ENCODE peak calls at places on chromosomes 1 and 21, in seven cellular contexts. A is tibial nerve, U is HL-60, J is ovary, F is astrocyte, M is endothelial cell of umbilical vein, Z is A673. D is an unnamed sample.

GRCh38 chr1:60848583-60849188 is 233.7 kb upstream of the NFIA start:
- DNase-seq in A (no peak), U (no peak), J (no peak), F (peak; percentile 18), M (peak; percentile 79), Z (peak; percentile 68), D (no peak)

GRCh38 chr1:208243851-208244583 is at the start of gene PLXNA2:
- DNase-seq in A (peak; percentile 64), U (peak; percentile 52), J (peak; percentile 84), F (peak; percentile 58), M (peak; percentile 78), Z (peak; percentile 48), D (peak; percentile 88)

GRCh38 chr1:193183019-193183643 is 3.3 kb downstream of the B3GALT2 start:
- DNase-seq in A (no peak), U (peak; percentile 14), J (no peak), F (peak; percentile 20), M (peak; percentile 73), Z (peak; percentile 68), D (no peak)

GRCh38 chr1:97277891-97278662 is 556.5 kb downstream of the PTBP2 start:
- DNase-seq in A (no peak), U (no peak), J (no peak), F (peak; percentile 89), M (peak; percentile 79), Z (peak; percentile 26), D (no peak)

GRCh38 chr1:56068908-56069307 is 510.5 kb downstream of the PLPP3 start:
- DNase-seq in A (no peak), U (no peak), J (no peak), F (peak; percentile 61), M (peak; percentile 76), Z (no peak), D (no peak)

GRCh38 chr1:248858096-248858890 is 592 bp downstream of the ZNF692 start:
- DNase-seq in A (peak; percentile 32), U (no peak), J (peak; percentile 75), F (peak; percentile 45), M (peak; percentile 72), Z (peak; percentile 65), D (peak; percentile 88)

GRCh38 chr1:20400341-20401177 is 85.5 kb downstream of the CAMK2N1 start:
- DNase-seq in A (no peak), U (no peak), J (no peak), F (peak; percentile 22), M (no peak), Z (no peak), D (no peak)

GRCh38 chr1:167676916-167677848 is 44.6 kb upstream of the MPZL1 start:
- DNase-seq in A (no peak), U (no peak), J (no peak), F (no peak), M (no peak), Z (no peak), D (no peak)

GRCh38 chr21:38151021-38151645 is 105.7 kb upstream of the KCNJ15 start:
- DNase-seq in A (no peak), U (no peak), J (no peak), F (no peak), M (no peak), Z (no peak), D (no peak)

GRCh38 chr1:114504023-114504422 is 7.0 kb downstream of the TRIM33 start:
- DNase-seq in A (no peak), U (no peak), J (no peak), F (no peak), M (no peak), Z (no peak), D (no peak)

GRCh38 chr1:8263806-8264205 is 54.1 kb upstream of the SLC45A1 start:
- DNase-seq in A (no peak), U (no peak), J (no peak), F (no peak), M (no peak), Z (no peak), D (no peak)

DNA sequence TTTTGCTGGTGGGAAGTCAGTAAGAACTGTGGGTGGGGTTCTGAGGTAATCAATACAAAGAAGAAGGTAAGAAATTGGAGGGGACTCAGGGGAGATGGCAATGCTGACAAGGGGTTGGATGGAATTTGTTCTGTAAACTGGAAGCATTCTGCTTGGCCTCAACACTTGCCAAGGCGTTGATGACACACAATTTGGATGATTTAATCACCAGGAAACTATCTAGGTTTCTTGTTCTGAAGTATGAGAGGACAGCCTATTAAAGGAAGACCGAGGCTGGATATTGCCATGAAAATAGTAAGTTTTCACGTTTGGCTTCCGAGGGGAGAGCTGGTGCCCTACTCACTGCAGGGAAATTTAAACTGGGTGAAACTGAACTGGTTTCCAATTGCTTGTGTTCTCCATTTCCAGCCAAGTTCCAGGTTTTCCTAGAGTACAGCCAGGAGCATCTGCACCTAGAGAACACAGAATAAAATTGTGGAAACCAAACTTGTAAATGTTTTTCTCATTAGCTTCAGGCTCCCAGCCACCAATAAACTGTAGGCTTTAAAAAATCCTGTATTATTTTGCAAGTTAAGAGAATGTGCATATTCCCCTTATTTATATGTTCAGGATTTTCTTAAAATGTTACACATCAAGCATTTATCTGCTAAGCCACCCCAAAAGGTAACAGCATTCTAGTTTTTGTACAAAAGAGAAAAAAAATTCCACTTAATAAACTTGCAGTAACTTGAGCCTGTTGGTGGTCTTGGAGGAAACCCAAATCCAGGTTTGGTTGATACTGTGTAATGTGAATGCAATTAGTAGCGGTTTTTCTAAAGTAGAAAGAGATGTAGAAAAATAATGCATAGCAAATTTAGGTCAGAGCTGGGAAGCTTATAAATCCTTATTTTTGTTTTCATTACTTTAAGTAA is 53.8 kb downstream of the ROR1 start:
- DNase-seq in A (no peak), U (no peak), J (no peak), F (peak; percentile 82), M (no peak), Z (no peak), D (no peak)
- H3K27ac ChIP-seq in A (peak overlapping the region; percentile 45), U (no peak overlapping the region), J (no peak overlapping the region), F (peak overlapping the region; percentile 47), M (no peak overlapping the region), Z (peak overlapping the region; percentile 37), D (no peak overlapping the region)

GRCh38 chr1:54325705-54326461 is 80.3 kb downstream of the SSBP3 start:
- DNase-seq in A (no peak), U (no peak), J (no peak), F (no peak), M (peak; percentile 61), Z (no peak), D (no peak)
- H3K27ac ChIP-seq in A (peak overlapping the region; percentile 77), U (no peak overlapping the region), J (peak overlapping the region; percentile 57), F (no peak overlapping the region), M (peak overlapping the region; percentile 27), Z (no peak overlapping the region), D (peak overlapping the region; percentile 74)

DNA sequence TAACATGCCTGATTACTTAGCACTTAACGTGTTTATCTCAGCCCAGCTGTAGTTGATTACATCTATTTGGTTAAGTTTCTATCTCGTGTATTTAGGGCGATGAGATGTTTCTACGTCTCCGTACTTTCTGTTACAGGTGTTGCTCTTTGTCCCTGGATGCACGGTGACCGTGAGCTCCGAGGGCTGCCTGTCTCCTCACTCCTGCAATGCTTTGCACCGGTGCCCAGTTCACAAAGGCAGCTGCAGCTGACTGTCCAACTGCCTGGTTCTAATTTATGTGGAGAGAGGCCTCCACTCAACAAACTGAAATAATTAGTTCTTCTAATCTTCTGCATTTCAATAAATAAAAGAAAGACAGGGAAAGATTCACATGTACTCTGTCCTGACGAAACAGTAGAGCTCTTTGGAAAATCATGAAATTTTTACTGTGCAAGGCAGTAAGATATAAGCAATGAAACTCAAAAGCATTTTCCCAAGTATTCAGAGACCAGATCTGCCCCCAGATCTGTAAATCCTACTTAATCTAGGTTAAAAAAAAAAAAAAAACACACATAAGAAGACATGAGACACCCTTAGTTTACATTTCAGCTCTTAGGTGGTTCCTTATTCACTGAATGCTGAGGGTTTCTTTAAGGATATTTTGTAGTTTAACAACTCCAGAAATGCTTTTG is 108.2 kb downstream of the TGFBR3 start:
- DNase-seq in A (no peak), U (no peak), J (no peak), F (no peak), M (no peak), Z (no peak), D (no peak)
- H3K27ac ChIP-seq in A (peak overlapping the region; percentile 19), U (no peak overlapping the region), J (no peak overlapping the region), F (no peak overlapping the region), M (no peak overlapping the region), Z (no peak overlapping the region), D (no peak overlapping the region)

GRCh38 chr1:44801491-44802305 is 1.5 kb downstream of the PLK3 start:
- DNase-seq in A (no peak), U (no peak), J (peak; percentile 46), F (no peak), M (peak; percentile 39), Z (no peak), D (no peak)
- H3K27ac ChIP-seq in A (peak overlapping the region; percentile 100), U (no peak overlapping the region), J (no peak overlapping the region), F (no peak overlapping the region), M (no peak overlapping the region), Z (no peak overlapping the region), D (peak overlapping the region; percentile 23)

GRCh38 chr1:36322786-36323635 is 434 bp downstream of the EVA1B start:
- DNase-seq in A (no peak), U (no peak), J (peak; percentile 82), F (peak; percentile 30), M (peak; percentile 44), Z (no peak), D (no peak)
- H3K27ac ChIP-seq in A (peak overlapping the region; percentile 95), U (no peak overlapping the region), J (peak overlapping the region; percentile 72), F (peak overlapping the region; percentile 81), M (peak overlapping the region; percentile 62), Z (no peak overlapping the region), D (peak overlapping the region; percentile 56)

GRCh38 chr1:202049129-202049528 is 38.7 kb downstream of the ELF3 start:
- DNase-seq in A (no peak), U (no peak), J (no peak), F (no peak), M (no peak), Z (no peak), D (no peak)
- H3K27ac ChIP-seq in A (no peak overlapping the region), U (no peak overlapping the region), J (no peak overlapping the region), F (no peak overlapping the region), M (no peak overlapping the region), Z (no peak overlapping the region), D (no peak overlapping the region)

DNA sequence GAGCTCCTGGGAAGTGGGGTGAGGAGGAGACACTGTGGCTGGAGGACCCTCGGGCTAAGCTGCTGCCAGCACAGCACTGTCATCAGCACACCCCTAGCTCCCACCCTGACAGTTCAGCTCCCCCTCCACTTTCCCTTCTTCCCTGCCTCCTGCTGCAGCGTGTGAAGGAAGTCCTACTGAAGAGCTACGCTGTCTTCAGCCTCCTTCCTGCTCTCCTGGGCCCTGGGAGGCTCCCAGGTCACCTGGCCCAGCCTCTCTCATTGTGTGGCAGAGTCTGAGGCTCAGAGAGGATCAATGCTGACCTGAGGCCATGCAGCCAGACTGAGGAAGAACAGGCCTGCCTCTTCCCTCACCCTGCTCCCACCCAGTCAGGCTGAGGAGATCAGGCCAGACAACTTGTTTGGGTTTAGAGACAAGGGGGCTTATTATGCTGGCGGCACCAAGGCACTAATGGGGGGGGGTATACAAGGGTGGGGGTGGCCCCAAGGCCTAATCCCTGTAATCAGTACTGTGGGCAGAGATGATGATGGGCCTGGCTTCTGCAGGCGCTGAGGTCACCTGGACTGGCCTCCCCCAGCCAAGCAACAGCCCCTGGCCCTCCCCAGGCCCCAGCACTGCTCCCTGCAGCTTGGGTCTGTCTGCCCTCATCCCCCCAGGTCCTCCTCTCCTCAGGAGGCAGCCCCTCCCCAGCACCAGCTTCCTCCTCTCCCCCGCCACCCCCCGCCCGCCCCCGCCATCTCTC is 9.1 kb downstream of the NES start:
- DNase-seq in A (no peak), U (no peak), J (no peak), F (no peak), M (no peak), Z (no peak), D (peak; percentile 51)
- H3K27ac ChIP-seq in A (peak overlapping the region; percentile 94), U (no peak overlapping the region), J (peak overlapping the region; percentile 30), F (peak overlapping the region; percentile 2), M (no peak overlapping the region), Z (no peak overlapping the region), D (peak overlapping the region; percentile 99)

GRCh38 chr1:153568367-153569099 is 2.9 kb upstream of the S100A2 start:
- DNase-seq in A (peak; percentile 94), U (peak; percentile 64), J (peak; percentile 93), F (peak; percentile 75), M (peak; percentile 91), Z (peak; percentile 91), D (peak; percentile 95)
- H3K27ac ChIP-seq in A (peak overlapping the region; percentile 99), U (no peak overlapping the region), J (peak overlapping the region; percentile 17), F (peak overlapping the region; percentile 100), M (peak overlapping the region; percentile 99), Z (no peak overlapping the region), D (peak overlapping the region; percentile 65)

D was measured in psoas muscle.